ENCODE peak calls at places on chromosomes 6 and 20, in five cellular contexts. One of them, this sample, is unnamed.

GRCh38 chr6:44002591-44003344 is 124.5 kb downstream of the MRPL14 start:
- DNase-seq in NCI-H1105 treated with DMSO at 0.1 percent for 48 hours: peak; percentile 57
- DNase-seq in H7: peak; percentile 93
- DNase-seq in stromal cell of bone marrow: no peak
- DNase-seq in stimulated activated effector memory CD8-positive, alpha-beta T cell treated with anti-CD3 and anti-CD28 coated beads, Interleukin-12 subunit alpha, Interleukin-12 subunit beta, amount 100 ng/mL, for 72 hours: peak; percentile 71
- DNase-seq in this sample: peak; percentile 85

GRCh38 chr6:108559884-108560462 is 744 bp upstream of the FOXO3 start:
- DNase-seq in stromal cell of bone marrow: no peak
- DNase-seq in NCI-H1105 treated with DMSO at 0.1 percent for 48 hours: peak; percentile 74
- DNase-seq in stimulated activated effector memory CD8-positive, alpha-beta T cell treated with anti-CD3 and anti-CD28 coated beads, Interleukin-12 subunit alpha, Interleukin-12 subunit beta, amount 100 ng/mL, for 72 hours: peak; percentile 83
- DNase-seq in H7: peak; percentile 86
- DNase-seq in this sample: no peak

GRCh38 chr20:33262658-33263065 is 20.4 kb upstream of the BPIFB1 start:
- DNase-seq in stromal cell of bone marrow: peak; percentile 31
- DNase-seq in stimulated activated effector memory CD8-positive, alpha-beta T cell treated with anti-CD3 and anti-CD28 coated beads, Interleukin-12 subunit alpha, Interleukin-12 subunit beta, amount 100 ng/mL, for 72 hours: no peak
- DNase-seq in NCI-H1105 treated with DMSO at 0.1 percent for 48 hours: peak; percentile 32
- DNase-seq in H7: peak; percentile 67
- DNase-seq in this sample: peak; percentile 27

GRCh38 chr6:45610832-45611231 is 233.1 kb upstream of the SUPT3H start:
- DNase-seq in stromal cell of bone marrow: no peak
- DNase-seq in stimulated activated effector memory CD8-positive, alpha-beta T cell treated with anti-CD3 and anti-CD28 coated beads, Interleukin-12 subunit alpha, Interleukin-12 subunit beta, amount 100 ng/mL, for 72 hours: no peak
- DNase-seq in NCI-H1105 treated with DMSO at 0.1 percent for 48 hours: no peak
- DNase-seq in H7: no peak
- DNase-seq in this sample: no peak

GRCh38 chr20:62159835-62160234 is 16.3 kb downstream of the SS18L1 start:
- DNase-seq in NCI-H1105 treated with DMSO at 0.1 percent for 48 hours: no peak
- DNase-seq in stimulated activated effector memory CD8-positive, alpha-beta T cell treated with anti-CD3 and anti-CD28 coated beads, Interleukin-12 subunit alpha, Interleukin-12 subunit beta, amount 100 ng/mL, for 72 hours: peak; percentile 87
- DNase-seq in H7: no peak
- DNase-seq in stromal cell of bone marrow: no peak
- DNase-seq in this sample: no peak

GRCh38 chr6:113936093-113936934 is 34.6 kb downstream of the HDAC2 start:
- DNase-seq in stimulated activated effector memory CD8-positive, alpha-beta T cell treated with anti-CD3 and anti-CD28 coated beads, Interleukin-12 subunit alpha, Interleukin-12 subunit beta, amount 100 ng/mL, for 72 hours: no peak
- DNase-seq in NCI-H1105 treated with DMSO at 0.1 percent for 48 hours: peak; percentile 74
- DNase-seq in stromal cell of bone marrow: peak; percentile 40
- DNase-seq in H7: peak; percentile 30
- DNase-seq in this sample: peak; percentile 54

GRCh38 chr20:53994088-53994487 is 76.3 kb downstream of the BCAS1 start:
- DNase-seq in stromal cell of bone marrow: no peak
- DNase-seq in NCI-H1105 treated with DMSO at 0.1 percent for 48 hours: no peak
- DNase-seq in stimulated activated effector memory CD8-positive, alpha-beta T cell treated with anti-CD3 and anti-CD28 coated beads, Interleukin-12 subunit alpha, Interleukin-12 subunit beta, amount 100 ng/mL, for 72 hours: no peak
- DNase-seq in H7: no peak
- DNase-seq in this sample: no peak

GRCh38 chr6:81938014-81938761 is 185.7 kb upstream of the TENT5A start:
- DNase-seq in stromal cell of bone marrow: peak; percentile 79
- DNase-seq in stimulated activated effector memory CD8-positive, alpha-beta T cell treated with anti-CD3 and anti-CD28 coated beads, Interleukin-12 subunit alpha, Interleukin-12 subunit beta, amount 100 ng/mL, for 72 hours: no peak
- DNase-seq in H7: no peak
- DNase-seq in NCI-H1105 treated with DMSO at 0.1 percent for 48 hours: no peak
- DNase-seq in this sample: no peak

GRCh38 chr20:61422636-61423425 is 170.8 kb downstream of the CDH4 start:
- DNase-seq in stimulated activated effector memory CD8-positive, alpha-beta T cell treated with anti-CD3 and anti-CD28 coated beads, Interleukin-12 subunit alpha, Interleukin-12 subunit beta, amount 100 ng/mL, for 72 hours: no peak
- DNase-seq in stromal cell of bone marrow: no peak
- DNase-seq in NCI-H1105 treated with DMSO at 0.1 percent for 48 hours: no peak
- DNase-seq in H7: peak; percentile 72
- DNase-seq in this sample: peak; percentile 77

GRCh38 chr20:43247361-43247760 is 57.7 kb upstream of the PTPRT start:
- DNase-seq in stromal cell of bone marrow: no peak
- DNase-seq in stimulated activated effector memory CD8-positive, alpha-beta T cell treated with anti-CD3 and anti-CD28 coated beads, Interleukin-12 subunit alpha, Interleukin-12 subunit beta, amount 100 ng/mL, for 72 hours: no peak
- DNase-seq in H7: no peak
- DNase-seq in NCI-H1105 treated with DMSO at 0.1 percent for 48 hours: no peak
- DNase-seq in this sample: no peak

This sample was measured in RPMI8226.